ENCODE peak calls at places on chromosomes 3 and 15, in eight cellular contexts. One of them, this sample, is unnamed.

GRCh38 chr3:155302476-155302875 is 9.0 kb upstream of the STRIT1 start:
- DNase-seq in sigmoid colon: no peak
- DNase-seq in HAP-1: no peak
- DNase-seq in tibial nerve: no peak
- DNase-seq in endodermal cell: no peak
- DNase-seq in cardiac muscle cell: no peak
- DNase-seq in HFF-Myc: no peak
- DNase-seq in lower lobe of right lung: no peak
- DNase-seq in this sample: no peak

GRCh38 chr3:11638669-11639402 is 4.9 kb downstream of the VGLL4 start:
- DNase-seq in HFF-Myc: no peak
- DNase-seq in tibial nerve: no peak
- DNase-seq in sigmoid colon: no peak
- DNase-seq in cardiac muscle cell: no peak
- DNase-seq in endodermal cell: peak; percentile 57
- DNase-seq in HAP-1: no peak
- DNase-seq in lower lobe of right lung: no peak
- DNase-seq in this sample: no peak

GRCh38 chr15:29677450-29677849 is 144.8 kb downstream of the TJP1 start:
- DNase-seq in sigmoid colon: no peak
- DNase-seq in tibial nerve: no peak
- DNase-seq in endodermal cell: no peak
- DNase-seq in cardiac muscle cell: no peak
- DNase-seq in HFF-Myc: no peak
- DNase-seq in HAP-1: no peak
- DNase-seq in lower lobe of right lung: no peak
- DNase-seq in this sample: no peak

GRCh38 chr3:3023106-3023505 is 87.1 kb downstream of the IL5RA start:
- DNase-seq in sigmoid colon: no peak
- DNase-seq in tibial nerve: no peak
- DNase-seq in HFF-Myc: no peak
- DNase-seq in cardiac muscle cell: peak; percentile 36
- DNase-seq in HAP-1: no peak
- DNase-seq in endodermal cell: no peak
- DNase-seq in lower lobe of right lung: no peak
- DNase-seq in this sample: no peak

GRCh38 chr3:123750659-123751420 is 133.3 kb downstream of the MYLK start:
- DNase-seq in HAP-1: no peak
- DNase-seq in sigmoid colon: no peak
- DNase-seq in tibial nerve: no peak
- DNase-seq in lower lobe of right lung: no peak
- DNase-seq in HFF-Myc: peak; percentile 93
- DNase-seq in cardiac muscle cell: peak; percentile 54
- DNase-seq in endodermal cell: peak; percentile 67
- DNase-seq in this sample: no peak

GRCh38 chr3:146739203-146739671 is 134.1 kb upstream of the PLSCR5 start:
- DNase-seq in HAP-1: no peak
- DNase-seq in cardiac muscle cell: no peak
- DNase-seq in sigmoid colon: no peak
- DNase-seq in HFF-Myc: no peak
- DNase-seq in tibial nerve: no peak
- DNase-seq in lower lobe of right lung: no peak
- DNase-seq in endodermal cell: peak; percentile 43
- DNase-seq in this sample: no peak

GRCh38 chr3:188242426-188243123 is 88.6 kb downstream of the LPP start:
- DNase-seq in tibial nerve: no peak
- DNase-seq in HFF-Myc: no peak
- DNase-seq in cardiac muscle cell: no peak
- DNase-seq in HAP-1: no peak
- DNase-seq in lower lobe of right lung: no peak
- DNase-seq in endodermal cell: no peak
- DNase-seq in sigmoid colon: no peak
- DNase-seq in this sample: no peak

GRCh38 chr15:73873889-73874511 is 636 bp downstream of the TBC1D21 start:
- DNase-seq in lower lobe of right lung: no peak
- DNase-seq in cardiac muscle cell: peak; percentile 63
- DNase-seq in HAP-1: peak; percentile 61
- DNase-seq in HFF-Myc: no peak
- DNase-seq in sigmoid colon: no peak
- DNase-seq in tibial nerve: no peak
- DNase-seq in endodermal cell: peak; percentile 65
- DNase-seq in this sample: no peak

GRCh38 chr15:81911572-81911971 is 134.2 kb downstream of the MEX3B start:
- DNase-seq in HFF-Myc: no peak
- DNase-seq in sigmoid colon: no peak
- DNase-seq in HAP-1: no peak
- DNase-seq in lower lobe of right lung: no peak
- DNase-seq in endodermal cell: no peak
- DNase-seq in cardiac muscle cell: no peak
- DNase-seq in tibial nerve: no peak
- DNase-seq in this sample: no peak

GRCh38 chr3:138668107-138668506 is 59.5 kb downstream of the FAIM start:
- DNase-seq in HFF-Myc: no peak
- DNase-seq in tibial nerve: no peak
- DNase-seq in endodermal cell: no peak
- DNase-seq in cardiac muscle cell: no peak
- DNase-seq in lower lobe of right lung: no peak
- DNase-seq in sigmoid colon: no peak
- DNase-seq in HAP-1: no peak
- DNase-seq in this sample: no peak

GRCh38 chr3:184525337-184526157 is 36.0 kb upstream of the EPHB3 start:
- DNase-seq in endodermal cell: peak; percentile 91
- DNase-seq in HFF-Myc: no peak
- DNase-seq in cardiac muscle cell: peak; percentile 39
- DNase-seq in sigmoid colon: no peak
- DNase-seq in HAP-1: peak; percentile 21
- DNase-seq in tibial nerve: no peak
- DNase-seq in lower lobe of right lung: no peak
- DNase-seq in this sample: peak; percentile 52

GRCh38 chr15:79539426-79539825 is 107.3 kb downstream of the MINAR1 start:
- DNase-seq in HFF-Myc: peak; percentile 24
- DNase-seq in lower lobe of right lung: no peak
- DNase-seq in cardiac muscle cell: no peak
- DNase-seq in HAP-1: no peak
- DNase-seq in endodermal cell: no peak
- DNase-seq in sigmoid colon: no peak
- DNase-seq in tibial nerve: no peak
- DNase-seq in this sample: no peak

GRCh38 chr3:193869221-193870201 is 266.4 kb upstream of the HES1 start:
- DNase-seq in endodermal cell: peak; percentile 94
- DNase-seq in HFF-Myc: peak; percentile 40
- DNase-seq in sigmoid colon: peak; percentile 73
- DNase-seq in tibial nerve: no peak
- DNase-seq in HAP-1: no peak
- DNase-seq in cardiac muscle cell: no peak
- DNase-seq in lower lobe of right lung: no peak
- DNase-seq in this sample: peak; percentile 73

GRCh38 chr3:102038477-102039142 is 189.3 kb downstream of the NFKBIZ start:
- DNase-seq in tibial nerve: no peak
- DNase-seq in lower lobe of right lung: no peak
- DNase-seq in cardiac muscle cell: no peak
- DNase-seq in HAP-1: no peak
- DNase-seq in HFF-Myc: no peak
- DNase-seq in sigmoid colon: no peak
- DNase-seq in endodermal cell: no peak
- DNase-seq in this sample: no peak

GRCh38 chr3:138902166-138902565 is 44.8 kb downstream of the FOXL2 start:
- DNase-seq in sigmoid colon: no peak
- DNase-seq in HAP-1: no peak
- DNase-seq in cardiac muscle cell: no peak
- DNase-seq in lower lobe of right lung: no peak
- DNase-seq in tibial nerve: no peak
- DNase-seq in endodermal cell: no peak
- DNase-seq in HFF-Myc: no peak
- DNase-seq in this sample: no peak

GRCh38 chr3:38334656-38335055 is 11.9 kb upstream of the XYLB start:
- DNase-seq in cardiac muscle cell: peak; percentile 9
- DNase-seq in lower lobe of right lung: no peak
- DNase-seq in HFF-Myc: no peak
- DNase-seq in tibial nerve: no peak
- DNase-seq in HAP-1: no peak
- DNase-seq in endodermal cell: no peak
- DNase-seq in sigmoid colon: no peak
- DNase-seq in this sample: no peak

GRCh38 chr3:65758438-65758837 is 280.3 kb downstream of the MAGI1 start:
- DNase-seq in lower lobe of right lung: no peak
- DNase-seq in sigmoid colon: no peak
- DNase-seq in cardiac muscle cell: no peak
- DNase-seq in tibial nerve: no peak
- DNase-seq in HAP-1: no peak
- DNase-seq in HFF-Myc: no peak
- DNase-seq in endodermal cell: no peak
- DNase-seq in this sample: no peak

GRCh38 chr15:67508367-67508766 is 12.6 kb upstream of the C15orf61 start:
- DNase-seq in sigmoid colon: no peak
- DNase-seq in HFF-Myc: no peak
- DNase-seq in lower lobe of right lung: no peak
- DNase-seq in endodermal cell: no peak
- DNase-seq in tibial nerve: no peak
- DNase-seq in cardiac muscle cell: no peak
- DNase-seq in HAP-1: no peak
- DNase-seq in this sample: no peak

GRCh38 chr15:67511606-67512005 is 9.3 kb upstream of the C15orf61 start:
- DNase-seq in cardiac muscle cell: no peak
- DNase-seq in sigmoid colon: no peak
- DNase-seq in HAP-1: no peak
- DNase-seq in lower lobe of right lung: no peak
- DNase-seq in tibial nerve: no peak
- DNase-seq in HFF-Myc: peak; percentile 38
- DNase-seq in endodermal cell: no peak
- DNase-seq in this sample: no peak

GRCh38 chr15:67509918-67510317 is 11.0 kb upstream of the C15orf61 start:
- DNase-seq in HAP-1: no peak
- DNase-seq in lower lobe of right lung: no peak
- DNase-seq in sigmoid colon: no peak
- DNase-seq in endodermal cell: no peak
- DNase-seq in cardiac muscle cell: no peak
- DNase-seq in HFF-Myc: no peak
- DNase-seq in tibial nerve: no peak
- DNase-seq in this sample: no peak

GRCh38 chr15:67512140-67512539 is 8.8 kb upstream of the C15orf61 start:
- DNase-seq in endodermal cell: no peak
- DNase-seq in HFF-Myc: no peak
- DNase-seq in lower lobe of right lung: no peak
- DNase-seq in sigmoid colon: no peak
- DNase-seq in HAP-1: peak; percentile 46
- DNase-seq in tibial nerve: no peak
- DNase-seq in cardiac muscle cell: no peak
- DNase-seq in this sample: no peak

GRCh38 chr15:67510597-67511225 is 10.2 kb upstream of the C15orf61 start:
- DNase-seq in HAP-1: no peak
- DNase-seq in lower lobe of right lung: no peak
- DNase-seq in tibial nerve: no peak
- DNase-seq in cardiac muscle cell: no peak
- DNase-seq in HFF-Myc: peak; percentile 66
- DNase-seq in sigmoid colon: no peak
- DNase-seq in endodermal cell: no peak
- DNase-seq in this sample: no peak
- H3K4me3 ChIP-seq in HAP-1: no peak overlapping the region
- H3K4me3 ChIP-seq in lower lobe of right lung: no peak overlapping the region
- H3K4me3 ChIP-seq in tibial nerve: no peak overlapping the region
- H3K4me3 ChIP-seq in cardiac muscle cell: no peak overlapping the region
- H3K4me3 ChIP-seq in HFF-Myc: no peak overlapping the region
- H3K4me3 ChIP-seq in sigmoid colon: no peak overlapping the region
- H3K4me3 ChIP-seq in endodermal cell: no peak overlapping the region
- H3K4me3 ChIP-seq in this sample: no peak overlapping the region

DNA sequence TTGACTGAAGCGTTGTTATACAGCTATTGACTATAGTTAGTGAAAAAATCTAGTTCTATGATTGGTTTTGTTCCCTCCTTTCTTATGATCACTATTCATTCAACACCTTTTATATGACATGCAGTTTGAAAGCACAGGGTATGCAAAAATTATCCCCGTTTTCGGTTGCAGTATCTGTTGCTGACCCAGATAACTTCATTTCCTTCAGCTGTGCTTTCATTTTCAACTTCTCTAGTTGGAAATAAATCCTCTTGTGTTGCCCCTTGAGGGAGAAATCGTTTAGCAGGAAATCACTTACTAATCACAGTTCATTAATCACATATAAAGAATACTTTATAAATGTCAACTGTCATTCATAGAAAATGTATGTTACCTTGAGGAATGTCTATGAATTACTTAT is 55.1 kb downstream of the MBNL1 start:
- DNase-seq in endodermal cell: no peak
- DNase-seq in lower lobe of right lung: no peak
- DNase-seq in cardiac muscle cell: no peak
- DNase-seq in HFF-Myc: no peak
- DNase-seq in tibial nerve: no peak
- DNase-seq in sigmoid colon: no peak
- DNase-seq in HAP-1: no peak
- DNase-seq in this sample: no peak
- H3K4me3 ChIP-seq in endodermal cell: no peak overlapping the region
- H3K4me3 ChIP-seq in lower lobe of right lung: no peak overlapping the region
- H3K4me3 ChIP-seq in cardiac muscle cell: no peak overlapping the region
- H3K4me3 ChIP-seq in HFF-Myc: no peak overlapping the region
- H3K4me3 ChIP-seq in tibial nerve: no peak overlapping the region
- H3K4me3 ChIP-seq in sigmoid colon: no peak overlapping the region
- H3K4me3 ChIP-seq in HAP-1: no peak overlapping the region
- H3K4me3 ChIP-seq in this sample: no peak overlapping the region

DNA sequence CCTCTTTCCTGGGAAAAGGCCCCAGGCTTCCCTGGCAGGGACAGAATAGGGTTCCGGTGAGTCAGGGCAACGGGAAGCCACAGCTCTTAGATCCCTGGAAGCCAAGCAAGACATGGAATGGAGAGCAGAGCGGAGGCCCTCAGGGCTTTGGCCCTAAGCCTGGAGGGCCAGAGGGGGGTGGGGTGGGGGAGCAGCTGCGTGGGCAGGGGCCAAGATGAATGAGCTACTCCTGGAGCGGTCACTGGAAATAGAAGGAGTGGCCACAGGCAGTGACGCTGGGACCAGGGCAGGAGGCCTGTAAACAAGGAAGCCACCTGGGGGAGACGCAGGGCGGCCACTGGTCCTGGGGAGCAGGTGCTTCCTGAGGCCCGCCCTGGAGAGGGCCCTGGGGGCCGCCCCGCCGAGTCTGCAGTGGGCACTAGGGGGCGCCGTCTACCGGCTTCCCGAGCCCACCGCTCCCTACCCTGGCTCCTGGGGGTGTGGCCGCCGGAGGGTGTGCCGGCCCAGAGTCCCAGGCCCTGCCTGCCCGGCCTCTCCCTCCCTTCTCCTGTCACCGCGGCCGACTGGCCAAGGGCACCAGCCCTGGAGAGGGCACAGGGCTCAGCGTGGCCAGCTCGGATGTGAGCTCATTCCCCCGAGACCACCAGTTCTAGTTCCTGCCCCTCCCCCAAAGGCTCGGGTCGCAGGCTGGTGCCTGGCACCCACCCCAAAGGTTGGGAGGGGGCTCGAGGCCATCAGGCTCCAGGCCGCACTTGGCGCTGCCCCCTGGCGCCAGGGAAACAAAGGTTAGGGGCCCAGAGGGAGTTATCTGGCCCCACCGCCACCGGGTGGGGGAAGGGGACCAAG is 12.1 kb downstream of the VPS18 start:
- DNase-seq in tibial nerve: peak; percentile 56
- DNase-seq in sigmoid colon: peak; percentile 94
- DNase-seq in endodermal cell: peak; percentile 97
- DNase-seq in HFF-Myc: peak; percentile 92
- DNase-seq in cardiac muscle cell: peak; percentile 88
- DNase-seq in lower lobe of right lung: peak; percentile 95
- DNase-seq in HAP-1: peak; percentile 96
- DNase-seq in this sample: peak; percentile 93
- H3K4me3 ChIP-seq in tibial nerve: peak overlapping the region; percentile 42
- H3K4me3 ChIP-seq in sigmoid colon: peak overlapping the region; percentile 38
- H3K4me3 ChIP-seq in endodermal cell: peak overlapping the region; percentile 66
- H3K4me3 ChIP-seq in HFF-Myc: peak overlapping the region; percentile 33
- H3K4me3 ChIP-seq in cardiac muscle cell: peak overlapping the region; percentile 15
- H3K4me3 ChIP-seq in lower lobe of right lung: peak overlapping the region; percentile 61
- H3K4me3 ChIP-seq in HAP-1: peak overlapping the region; percentile 17
- H3K4me3 ChIP-seq in this sample: peak overlapping the region; percentile 57

GRCh38 chr15:60575995-60576394 is 97.1 kb upstream of the ICE2 start:
- DNase-seq in tibial nerve: no peak
- DNase-seq in HFF-Myc: no peak
- DNase-seq in endodermal cell: no peak
- DNase-seq in lower lobe of right lung: no peak
- DNase-seq in HAP-1: no peak
- DNase-seq in cardiac muscle cell: no peak
- DNase-seq in sigmoid colon: no peak
- DNase-seq in this sample: no peak
- H3K4me3 ChIP-seq in tibial nerve: no peak overlapping the region
- H3K4me3 ChIP-seq in HFF-Myc: no peak overlapping the region
- H3K4me3 ChIP-seq in endodermal cell: no peak overlapping the region
- H3K4me3 ChIP-seq in lower lobe of right lung: no peak overlapping the region
- H3K4me3 ChIP-seq in HAP-1: no peak overlapping the region
- H3K4me3 ChIP-seq in cardiac muscle cell: no peak overlapping the region
- H3K4me3 ChIP-seq in sigmoid colon: no peak overlapping the region
- H3K4me3 ChIP-seq in this sample: no peak overlapping the region

This sample was measured in right atrium auricular region.